ENCODE peak calls at places on chromosome 22, in seven cellular contexts. H is islet precursor cell, V is substantia nigra, W is left colon, U is adipocyte, I is omental fat pad, O is SHP77 treated with DMSO at 0.1 percent for 48 hours. A is an unnamed sample.

GRCh38 chr22:46047841-46048595 is 71.1 kb upstream of the WNT7B start:
- DNase-seq in O (no peak), I (no peak), W (peak), V (no peak), H (peak), U (no peak), A (no peak)

GRCh38 chr22:33772793-33773192 is 147.5 kb downstream of the LARGE1 start:
- DNase-seq in H (peak), I (no peak), U (no peak), V (no peak), O (no peak), W (no peak), A (no peak)

GRCh38 chr22:39013923-39014722 is at the start of gene APOBEC3C:
- DNase-seq in I (peak), U (peak), W (peak), H (peak), O (peak), V (no peak), A (peak)

GRCh38 chr22:50218996-50219727 is 18.4 kb downstream of the SELENOO start:
- DNase-seq in W (peak), U (peak), V (no peak), H (peak), I (peak), O (peak), A (no peak)

GRCh38 chr22:24994070-24994763 is 41.7 kb downstream of the KIAA1671 start:
- DNase-seq in W (peak), O (no peak), U (no peak), I (no peak), V (no peak), H (peak), A (no peak)

GRCh38 chr22:27348634-27349033 is 452.9 kb downstream of the MN1 start:
- DNase-seq in H (no peak), O (no peak), V (no peak), W (no peak), U (peak), I (no peak), A (no peak)

GRCh38 chr22:19287889-19288288 is 3.6 kb downstream of the CLTCL1 start:
- DNase-seq in W (no peak), V (no peak), U (peak), I (no peak), H (peak), O (no peak), A (no peak)

GRCh38 chr22:24683671-24684070 is 80.7 kb downstream of the GGT1 start:
- DNase-seq in U (peak), W (no peak), O (no peak), H (no peak), V (no peak), I (no peak), A (no peak)

GRCh38 chr22:27318516-27318915 is 483.0 kb downstream of the MN1 start:
- DNase-seq in O (no peak), H (no peak), W (peak), I (no peak), V (no peak), U (peak), A (no peak)

GRCh38 chr22:35258144-35258988 is 1.1 kb downstream of the HMGXB4 start:
- DNase-seq in I (no peak), H (peak), V (no peak), U (peak), O (no peak), W (peak), A (peak)

GRCh38 chr22:31160328-31160978 is 471 bp downstream of the RNF185 start:
- DNase-seq in I (no peak), W (peak), O (no peak), H (no peak), U (peak), V (no peak), A (peak)

GRCh38 chr22:20552913-20553401 is 45.5 kb downstream of the MED15 start:
- DNase-seq in I (no peak), W (no peak), V (no peak), O (no peak), H (no peak), U (no peak), A (no peak)

GRCh38 chr22:49151256-49152131 is 676.2 kb downstream of the BRD1 start:
- DNase-seq in O (no peak), I (no peak), V (no peak), H (peak), W (no peak), U (no peak), A (no peak)

GRCh38 chr22:46419754-46420571 is 84.4 kb downstream of the TRMU start:
- DNase-seq in V (no peak), O (no peak), U (no peak), H (no peak), I (no peak), W (no peak), A (no peak)

GRCh38 chr22:35681454-35682050 is 33.3 kb downstream of the APOL6 start:
- DNase-seq in W (no peak), I (no peak), O (no peak), U (no peak), H (peak), V (no peak), A (no peak)

GRCh38 chr22:23130697-23131096 is 11.1 kb downstream of the RSPH14 start:
- DNase-seq in H (no peak), U (no peak), O (no peak), W (no peak), I (no peak), V (no peak), A (no peak)

GRCh38 chr22:47316020-47316419 is 553.6 kb downstream of the TBC1D22A start:
- DNase-seq in U (no peak), H (no peak), O (peak), W (no peak), V (no peak), I (no peak), A (no peak)

GRCh38 chr22:43829904-43830851 is 18.1 kb upstream of the EFCAB6 start:
- DNase-seq in U (peak), H (no peak), W (no peak), V (no peak), O (no peak), I (no peak), A (no peak)

GRCh38 chr22:46830841-46831240 is 68.4 kb downstream of the TBC1D22A start:
- DNase-seq in U (peak), W (no peak), H (peak), I (no peak), O (no peak), V (no peak), A (no peak)

GRCh38 chr22:50613291-50613981 is 12.8 kb downstream of the MAPK8IP2 start:
- DNase-seq in H (no peak), V (no peak), O (peak), U (peak), I (no peak), W (peak), A (no peak)

GRCh38 chr22:27840436-27840835 is 38.9 kb upstream of the MN1 start:
- DNase-seq in I (no peak), W (no peak), U (no peak), O (no peak), V (no peak), H (peak), A (no peak)

A was measured in nephron progenitor cell.